ENCODE peak calls at places on chromosomes 2 and 18, in ten cellular contexts. E is fibroblast of the aortic adventitia; C is lung microvascular endothelial cell; T is stimulated activated CD4-positive, alpha-beta T cell treated with anti-CD3 and anti-CD28 coated beads, Interleukin-4, amount 100 ng/mL, for 48 hours; U is mesenchymal stem cell; G is brain pericyte; J is activated CD4-positive, alpha-beta T cell treated with anti-CD3 and anti-CD28 coated beads, Interleukin-2, amount 10 ng/mL, durations not matched to agents 7 days and 5 days; Q is Kasumi-1; B is memory B cell; O is A549. N is an unnamed sample.
A peak's percentile ranks its signal among the peaks of the same experiment; 100 is the strongest.

GRCh38 chr2:42138163-42139016 is 30.8 kb upstream of the EML4 start:
- DNase-seq in Q (no peak), G (peak; percentile 84), O (peak; percentile 71), T (no peak), B (no peak), U (peak; percentile 90), C (no peak), E (peak; percentile 99), J (no peak), N (no peak)

GRCh38 chr2:7627587-7627986 is 710.4 kb downstream of the RNF144A start:
- DNase-seq in J (no peak), B (no peak), E (peak; percentile 4), O (no peak), C (no peak), G (no peak), T (no peak), Q (no peak), U (peak; percentile 4), N (no peak)

GRCh38 chr2:170711196-170711773 is 3.9 kb upstream of the SP5 start:
- DNase-seq in J (no peak), U (no peak), T (no peak), E (no peak), B (no peak), C (no peak), O (no peak), Q (no peak), G (no peak), N (no peak)

GRCh38 chr18:9876867-9877654 is 8.7 kb upstream of the TXNDC2 start:
- DNase-seq in J (no peak), G (no peak), C (peak; percentile 59), E (peak; percentile 100), U (peak; percentile 93), O (peak; percentile 92), B (no peak), T (no peak), Q (no peak), N (no peak)

GRCh38 chr18:31792580-31792911 is 31.9 kb upstream of the SLC25A52 start:
- DNase-seq in Q (no peak), E (no peak), G (no peak), U (no peak), J (no peak), T (no peak), O (no peak), C (no peak), B (no peak), N (no peak)

GRCh38 chr2:27781496-27781895 is 10.0 kb downstream of the MRPL33 start:
- DNase-seq in Q (no peak), T (no peak), B (no peak), O (no peak), C (no peak), G (no peak), E (no peak), U (no peak), J (no peak), N (no peak)

GRCh38 chr18:62683935-62684334 is 31.4 kb upstream of the PHLPP1 start:
- DNase-seq in O (no peak), U (no peak), G (no peak), Q (no peak), B (no peak), J (no peak), E (no peak), C (no peak), T (no peak), N (no peak)

GRCh38 chr2:128234613-128235012 is 84.1 kb downstream of the HS6ST1 start:
- DNase-seq in G (no peak), C (no peak), E (no peak), B (no peak), T (no peak), Q (no peak), J (no peak), O (no peak), U (no peak), N (no peak)

GRCh38 chr2:101012706-101013181 is 10.7 kb downstream of the RPL31 start:
- DNase-seq in J (peak; percentile 47), G (peak; percentile 26), U (peak; percentile 52), T (no peak), B (peak; percentile 43), E (peak; percentile 72), C (peak; percentile 64), Q (peak; percentile 65), O (peak; percentile 52), N (no peak)

GRCh38 chr2:25255745-25256485 is 85.8 kb downstream of the DNMT3A start:
- DNase-seq in E (no peak), Q (no peak), G (no peak), B (no peak), J (no peak), T (no peak), O (no peak), C (no peak), U (no peak), N (no peak)